ENCODE peak calls at places on chromosomes 16 and 17, in seven cellular contexts. D, C, X, O, E, F and I are unnamed samples.

GRCh38 chr16:11916524-11917285 is 949 bp upstream of the GSPT1 start:
- DNase-seq in E (no peak), C (no peak), X (no peak), F (no peak), O (peak), D (no peak), I (peak)

GRCh38 chr16:67242138-67242730 is 5.0 kb downstream of the FHOD1 start:
- DNase-seq in X (no peak), O (no peak), C (no peak), E (no peak), D (no peak), F (no peak), I (no peak)

GRCh38 chr16:67658849-67659674 is 998 bp downstream of the ACD start:
- DNase-seq in X (no peak), O (no peak), F (no peak), C (no peak), E (no peak), D (no peak), I (no peak)

GRCh38 chr17:6599364-6599763 is 41.1 kb downstream of the KIAA0753 start:
- DNase-seq in X (no peak), D (no peak), F (no peak), C (no peak), O (no peak), E (peak), I (no peak)

GRCh38 chr17:43994272-43995149 is 9.9 kb upstream of the NAGS start:
- DNase-seq in D (peak), O (peak), E (peak), F (no peak), X (peak), C (peak), I (peak)

GRCh38 chr17:7119314-7119713 is 4.7 kb upstream of the ASGR2 start:
- DNase-seq in X (peak), C (no peak), D (no peak), F (no peak), E (no peak), O (no peak), I (no peak)

GRCh38 chr17:64781013-64781392 is 118.9 kb upstream of the SMURF2 start:
- DNase-seq in X (peak), C (peak), O (peak), F (no peak), D (peak), E (no peak), I (no peak)

GRCh38 chr17:73397278-73397826 is 85.6 kb upstream of the CDC42EP4 start:
- DNase-seq in E (no peak), D (no peak), X (no peak), F (no peak), O (no peak), C (no peak), I (no peak)

GRCh38 chr16:58451945-58452401 is 48.0 kb upstream of the NDRG4 start:
- DNase-seq in F (no peak), C (no peak), O (peak), E (no peak), D (no peak), X (no peak), I (peak)

GRCh38 chr16:12337776-12338655 is 361.5 kb downstream of the SNX29 start:
- DNase-seq in O (no peak), D (no peak), C (no peak), F (no peak), X (no peak), E (no peak), I (peak)

GRCh38 chr17:34885076-34885475 is 76.2 kb downstream of the CCT6B start:
- DNase-seq in E (no peak), D (no peak), F (no peak), X (no peak), C (no peak), O (no peak), I (no peak)

GRCh38 chr17:64676763-64677162 is 14.7 kb upstream of the SMURF2 start:
- DNase-seq in D (no peak), X (no peak), F (no peak), E (no peak), O (no peak), C (no peak), I (no peak)

GRCh38 chr17:7263071-7263800 is 958 bp upstream of the CLDN7 start:
- DNase-seq in D (peak), C (peak), X (peak), F (peak), E (no peak), O (no peak), I (peak)

GRCh38 chr16:87212026-87212425 is 105.2 kb downstream of the C16orf95 start:
- DNase-seq in E (no peak), O (peak), X (no peak), C (no peak), F (no peak), D (no peak), I (peak)

GRCh38 chr17:73311781-73312641 is at the start of gene CDC42EP4:
- DNase-seq in D (peak), C (peak), O (peak), E (no peak), F (peak), X (peak), I (peak)

GRCh38 chr16:67170948-67171649 is 761 bp downstream of the NOL3 start:
- DNase-seq in E (no peak), F (no peak), C (no peak), X (no peak), O (peak), D (no peak), I (no peak)

GRCh38 chr17:49571283-49571682 is 4.4 kb upstream of the NXPH3 start:
- DNase-seq in D (peak), X (no peak), F (no peak), E (no peak), C (no peak), O (no peak), I (no peak)

GRCh38 chr17:37220609-37220953 is 155.2 kb upstream of the C17orf78 start:
- DNase-seq in D (peak), O (peak), X (peak), E (peak), C (peak), F (peak), I (peak)

GRCh38 chr17:7888184-7888920 is at the start of gene CHD3:
- DNase-seq in O (peak), F (no peak), C (peak), D (no peak), E (no peak), X (peak), I (peak)

GRCh38 chr16:86477642-86478041 is 32.7 kb upstream of the FOXF1 start:
- DNase-seq in X (no peak), E (no peak), O (peak), F (no peak), D (no peak), C (no peak), I (no peak)

GRCh38 chr16:76293980-76294690 is 16.9 kb downstream of the CNTNAP4 start:
- DNase-seq in E (no peak), C (no peak), F (no peak), O (no peak), X (no peak), D (no peak), I (no peak)

GRCh38 chr17:50354776-50355175 is 8.8 kb downstream of the XYLT2 start:
- DNase-seq in D (no peak), X (no peak), O (no peak), F (no peak), E (no peak), C (no peak), I (no peak)

GRCh38 chr17:49556183-49556943 is 19.3 kb upstream of the NXPH3 start:
- DNase-seq in O (peak), X (peak), F (peak), C (peak), D (peak), E (peak), I (peak)

GRCh38 chr16:12208341-12209035 is 232.0 kb downstream of the SNX29 start:
- DNase-seq in E (no peak), O (peak), X (no peak), F (no peak), D (no peak), C (no peak), I (no peak)

GRCh38 chr17:69067274-69068047 is 6.7 kb upstream of the ABCA9 start:
- DNase-seq in X (peak), E (peak), O (no peak), F (peak), D (no peak), C (no peak), I (peak)

GRCh38 chr16:3027983-3028715 is 4.3 kb downstream of the THOC6 start:
- DNase-seq in E (peak), F (peak), O (peak), D (peak), C (peak), X (peak), I (peak)

GRCh38 chr17:66540131-66540781 is 237.8 kb downstream of the PRKCA start:
- DNase-seq in E (peak), X (peak), O (peak), C (peak), F (no peak), D (peak), I (peak)

GRCh38 chr17:48603959-48604769 is 622 bp downstream of the HOXB6 start:
- DNase-seq in F (peak), C (no peak), D (no peak), X (peak), O (peak), E (no peak), I (peak)

GRCh38 chr16:17359778-17360177 is 111.0 kb downstream of the XYLT1 start:
- DNase-seq in X (no peak), F (no peak), C (no peak), E (peak), D (peak), O (peak), I (no peak)

GRCh38 chr17:29784661-29785060 is 145.4 kb downstream of the SSH2 start:
- DNase-seq in O (peak), E (no peak), D (no peak), X (no peak), F (no peak), C (no peak), I (no peak)

GRCh38 chr17:4488989-4489595 is 9.6 kb upstream of the SPNS2 start:
- DNase-seq in F (no peak), O (peak), C (no peak), E (no peak), D (no peak), X (no peak), I (no peak)

GRCh38 chr16:19678804-19679203 is 39.2 kb downstream of the KNOP1 start:
- DNase-seq in O (no peak), C (no peak), F (no peak), X (no peak), D (no peak), E (no peak), I (no peak)

GRCh38 chr17:81071761-81072741 is 37.1 kb downstream of the BAIAP2 start:
- DNase-seq in E (no peak), X (no peak), F (no peak), C (no peak), O (no peak), D (no peak), I (no peak)

GRCh38 chr16:69833357-69833781 is 71.2 kb downstream of the WWP2 start:
- DNase-seq in D (no peak), E (no peak), X (no peak), C (no peak), F (no peak), O (peak), I (no peak)

GRCh38 chr16:11232302-11232851 is 23.6 kb downstream of the SOCS1 start:
- DNase-seq in E (no peak), F (no peak), C (no peak), D (no peak), O (no peak), X (no peak), I (no peak)

GRCh38 chr16:75304521-75305363 is 53.3 kb upstream of the BCAR1 start:
- DNase-seq in X (no peak), D (no peak), C (no peak), E (no peak), O (peak), F (peak), I (peak)

GRCh38 chr16:77683845-77684526 is 38.3 kb upstream of the NUDT7 start:
- DNase-seq in C (no peak), O (no peak), X (no peak), E (no peak), D (peak), F (no peak), I (no peak)
- TF ChIP-seq EZH2phosphoT487 in C (no peak), O (no peak), X (no peak), E (no peak), D (no peak), F (no peak), I (no peak)

GRCh38 chr16:65111306-65111705 is 10.6 kb downstream of the CDH11 start:
- DNase-seq in X (no peak), E (no peak), F (no peak), D (peak), O (no peak), C (no peak), I (peak)
- TF ChIP-seq EZH2phosphoT487 in X (no peak), E (no peak), F (no peak), D (no peak), O (no peak), C (no peak), I (no peak)

DNA sequence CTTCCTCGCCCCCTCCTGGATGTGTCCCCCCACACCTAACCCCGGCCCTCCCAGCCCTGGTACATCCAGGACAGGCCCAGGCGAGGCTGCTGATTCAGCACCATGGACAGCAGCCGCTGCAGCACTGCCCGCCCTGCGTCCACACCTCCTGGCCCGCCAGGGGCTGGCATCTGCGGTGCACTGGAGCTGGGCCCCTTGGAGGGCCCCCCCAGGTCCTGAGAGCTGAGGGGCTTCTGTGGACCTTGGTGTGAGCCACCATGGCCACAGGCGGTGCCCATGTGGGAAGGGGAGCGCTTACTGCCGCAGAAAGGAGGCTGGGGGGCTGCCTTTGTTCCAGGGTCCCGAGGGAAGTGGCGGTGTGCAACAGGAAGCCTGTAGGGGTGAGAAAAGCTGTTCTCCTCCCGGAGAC is 35.9 kb downstream of the CACNA1H start:
- DNase-seq in E (peak), C (peak), O (peak), F (no peak), D (no peak), X (peak), I (peak)
- TF ChIP-seq EZH2phosphoT487 in E (no peak), C (no peak), O (no peak), F (no peak), D (no peak), X (no peak), I (no peak)

GRCh38 chr16:89323120-89323960 is 105.8 kb downstream of the ZNF778 start:
- DNase-seq in D (no peak), F (no peak), X (no peak), E (no peak), C (no peak), O (no peak), I (no peak)

GRCh38 chr16:89324056-89325010 is 106.8 kb downstream of the ZNF778 start:
- DNase-seq in O (peak), D (no peak), X (no peak), C (no peak), F (no peak), E (no peak), I (peak)

GRCh38 chr16:89320717-89321501 is 103.4 kb downstream of the ZNF778 start:
- DNase-seq in X (peak), O (peak), E (no peak), F (no peak), D (no peak), C (peak), I (peak)

GRCh38 chr16:89319883-89320716 is 102.6 kb downstream of the ZNF778 start:
- DNase-seq in F (no peak), X (no peak), D (no peak), C (no peak), E (no peak), O (peak), I (peak)

DNA sequence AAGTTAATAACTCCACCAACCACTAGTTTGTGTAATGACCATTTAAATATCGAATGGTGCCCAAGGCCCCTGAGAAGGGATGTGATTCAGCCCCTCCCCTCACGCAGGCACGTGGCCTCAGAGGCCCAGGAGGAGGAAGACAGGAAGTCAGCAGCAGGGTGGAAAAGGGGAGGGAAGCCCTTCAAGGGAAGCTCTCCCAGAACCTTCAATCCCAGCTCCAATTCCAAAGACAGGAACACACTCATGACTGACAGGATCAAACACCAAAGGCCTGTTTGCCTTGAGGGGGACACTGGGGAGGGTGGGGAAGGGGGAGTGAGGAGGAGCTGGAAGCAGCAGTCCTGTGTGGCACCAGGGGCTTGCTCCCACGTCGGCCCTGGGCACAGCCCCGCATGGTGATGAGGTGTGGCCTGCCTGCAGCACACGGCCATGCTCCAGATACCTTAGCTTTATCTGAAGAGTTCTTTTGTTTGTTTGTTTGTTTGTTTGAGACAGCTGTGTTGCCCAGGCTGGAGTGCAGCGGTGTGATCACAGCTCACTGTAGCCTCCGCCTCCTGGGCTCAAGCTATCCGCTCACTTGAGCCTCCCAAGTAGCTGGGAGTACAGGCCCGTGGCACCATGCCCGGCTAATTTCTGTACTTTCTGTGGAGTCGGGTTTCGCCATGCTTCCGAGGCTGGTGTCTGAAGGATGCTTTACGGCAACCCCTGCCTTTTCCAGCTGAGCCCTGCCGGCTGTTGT is 105.0 kb downstream of the ZNF778 start:
- DNase-seq in O (peak), X (peak), D (peak), F (no peak), E (no peak), C (peak), I (peak)
- TF ChIP-seq EZH2phosphoT487 in O (no peak), X (no peak), D (no peak), F (no peak), E (no peak), C (no peak), I (no peak)

GRCh38 chr17:32882734-32883133 is 5.8 kb upstream of the MYO1D start:
- DNase-seq in X (no peak), F (no peak), O (peak), E (no peak), D (no peak), C (no peak), I (no peak)
- TF ChIP-seq EZH2phosphoT487 in X (no peak), F (no peak), O (no peak), E (no peak), D (no peak), C (no peak), I (no peak)